ENCODE peak calls at places on chromosomes 13 and 19, in seven cellular contexts. P is transverse colon; E is pancreas; B is neuronal stem cell; Y is GM23248; D is tibial artery; T is CD4-positive, alpha-beta T cell. F is an unnamed sample.

GRCh38 chr13:113732176-113732960 is 26.7 kb upstream of the TMEM255B start:
- DNase-seq in B (no peak), E (no peak), Y (no peak), D (no peak), T (no peak), P (no peak), F (peak; percentile 63)

GRCh38 chr19:8148410-8149231 is 771 bp downstream of the FBN3 start:
- DNase-seq in E (no peak), P (no peak), B (peak; percentile 65), D (no peak), Y (no peak), T (no peak), F (no peak)

GRCh38 chr19:47760632-47760999 is 15.3 kb downstream of the NOP53 start:
- DNase-seq in Y (no peak), T (no peak), E (no peak), D (no peak), B (no peak), P (no peak), F (no peak)

GRCh38 chr19:6138511-6138910 is 3.0 kb downstream of the ACSBG2 start:
- DNase-seq in D (no peak), B (no peak), T (no peak), E (no peak), P (no peak), Y (no peak), F (no peak)

GRCh38 chr19:16199275-16199932 is 1.7 kb downstream of the AP1M1 start:
- DNase-seq in T (no peak), B (no peak), P (no peak), E (no peak), Y (no peak), D (no peak), F (no peak)

GRCh38 chr13:73061478-73062275 is 2.9 kb downstream of the KLF5 start:
- DNase-seq in E (no peak), T (no peak), P (no peak), B (no peak), D (no peak), Y (no peak), F (no peak)

GRCh38 chr13:20901668-20902437 is 693 bp downstream of the XPO4 start:
- DNase-seq in T (peak; percentile 3), D (no peak), P (peak; percentile 57), B (no peak), E (peak; percentile 34), Y (peak; percentile 75), F (no peak)

GRCh38 chr13:39051157-39051556 is 12.9 kb downstream of the NHLRC3 start:
- DNase-seq in D (no peak), T (no peak), Y (peak; percentile 69), E (no peak), B (peak; percentile 26), P (no peak), F (no peak)

GRCh38 chr19:12834976-12835757 is 788 bp upstream of the RTBDN start:
- DNase-seq in D (no peak), Y (peak; percentile 70), P (peak; percentile 35), B (no peak), T (no peak), E (no peak), F (no peak)

GRCh38 chr19:18513868-18514267 is 8.0 kb downstream of the ELL start:
- DNase-seq in E (no peak), P (no peak), T (no peak), B (no peak), Y (peak; percentile 53), D (no peak), F (no peak)

GRCh38 chr13:106650690-106651205 is 82.8 kb upstream of the ARGLU1 start:
- DNase-seq in P (no peak), D (no peak), E (no peak), T (no peak), B (no peak), Y (no peak), F (no peak)

GRCh38 chr19:15450528-15450890 is 753 bp upstream of the WIZ start:
- DNase-seq in T (no peak), E (no peak), Y (no peak), D (no peak), B (no peak), P (no peak), F (no peak)

GRCh38 chr19:12884926-12885748 is 1.9 kb downstream of the KLF1 start:
- DNase-seq in B (peak; percentile 42), P (peak; percentile 96), T (peak; percentile 83), E (peak; percentile 89), Y (peak; percentile 75), D (no peak), F (peak; percentile 92)

GRCh38 chr19:14147797-14148605 is 11.6 kb upstream of the ASF1B start:
- DNase-seq in B (no peak), D (peak; percentile 74), T (peak; percentile 55), Y (peak; percentile 84), P (peak; percentile 71), E (peak; percentile 52), F (peak; percentile 91)

GRCh38 chr19:53192771-53193533 is at the start of gene ZNF665:
- DNase-seq in E (peak; percentile 91), P (peak; percentile 92), T (peak; percentile 57), D (peak; percentile 87), B (peak; percentile 56), Y (peak; percentile 95), F (peak; percentile 96)

GRCh38 chr19:41324231-41324702 is 14.3 kb downstream of the CCDC97 start:
- DNase-seq in D (no peak), P (no peak), Y (peak; percentile 37), B (no peak), E (no peak), T (no peak), F (no peak)

GRCh38 chr19:51687791-51688664 is 5.1 kb upstream of the SPACA6 start:
- DNase-seq in T (no peak), B (no peak), P (peak; percentile 48), E (peak; percentile 48), D (peak; percentile 68), Y (peak; percentile 86), F (peak; percentile 90)

GRCh38 chr13:24304620-24305019 is 4.8 kb upstream of the C1QTNF9 start:
- DNase-seq in Y (no peak), D (no peak), E (no peak), B (no peak), T (no peak), P (no peak), F (no peak)

GRCh38 chr13:79392882-79393563 is 13.0 kb downstream of the RBM26 start:
- DNase-seq in E (no peak), Y (peak; percentile 81), T (no peak), D (no peak), P (no peak), B (no peak), F (no peak)

GRCh38 chr19:42121666-42122069 is 10.6 kb downstream of the POU2F2 start:
- DNase-seq in E (peak; percentile 56), Y (peak; percentile 85), T (peak; percentile 81), B (no peak), D (peak; percentile 61), P (peak; percentile 59), F (peak; percentile 77)

GRCh38 chr13:40992678-40993077 is 26.4 kb downstream of the ELF1 start:
- DNase-seq in P (no peak), Y (no peak), B (no peak), D (no peak), T (no peak), E (no peak), F (no peak)

GRCh38 chr13:39684531-39685137 is 29.2 kb downstream of the COG6 start:
- DNase-seq in T (no peak), Y (peak; percentile 81), B (peak; percentile 5), E (no peak), D (no peak), P (no peak), F (no peak)

GRCh38 chr13:77767413-77767812 is 69.9 kb downstream of the SLAIN1 start:
- DNase-seq in B (no peak), T (no peak), P (no peak), E (no peak), Y (no peak), D (no peak), F (no peak)
- H3K27ac ChIP-seq in B (no peak overlapping the region), T (no peak overlapping the region), P (no peak overlapping the region), E (no peak overlapping the region), Y (no peak overlapping the region), D (no peak overlapping the region), F (no peak overlapping the region)

GRCh38 chr13:111280666-111281577 is 39.5 kb upstream of the TEX29 start:
- DNase-seq in B (no peak), Y (peak; percentile 73), T (no peak), P (no peak), E (no peak), D (no peak), F (no peak)

GRCh38 chr13:111280226-111280625 is 40.2 kb upstream of the TEX29 start:
- DNase-seq in Y (no peak), B (no peak), E (no peak), D (no peak), P (no peak), T (no peak), F (no peak)

GRCh38 chr13:111278258-111278657 is 42.2 kb upstream of the TEX29 start:
- DNase-seq in T (no peak), Y (no peak), P (no peak), B (no peak), D (no peak), E (no peak), F (no peak)

GRCh38 chr13:111279253-111279652 is 41.2 kb upstream of the TEX29 start:
- DNase-seq in E (no peak), B (no peak), T (no peak), D (no peak), P (no peak), Y (no peak), F (no peak)

GRCh38 chr13:111278711-111279110 is 41.7 kb upstream of the TEX29 start:
- DNase-seq in P (no peak), Y (no peak), B (no peak), T (no peak), D (no peak), E (no peak), F (no peak)
- H3K27ac ChIP-seq in P (no peak overlapping the region), Y (no peak overlapping the region), B (no peak overlapping the region), T (no peak overlapping the region), D (no peak overlapping the region), E (no peak overlapping the region), F (no peak overlapping the region)

GRCh38 chr13:85590231-85590931 is 208.8 kb downstream of the SLITRK6 start:
- DNase-seq in Y (no peak), D (no peak), P (no peak), T (no peak), B (no peak), E (no peak), F (no peak)

GRCh38 chr13:85589021-85589420 is 210.2 kb downstream of the SLITRK6 start:
- DNase-seq in E (no peak), T (no peak), P (no peak), Y (no peak), B (no peak), D (no peak), F (no peak)

GRCh38 chr13:85586422-85586831 is 212.8 kb downstream of the SLITRK6 start:
- DNase-seq in P (no peak), D (no peak), T (no peak), E (no peak), Y (no peak), B (no peak), F (no peak)

GRCh38 chr13:85588359-85588758 is 210.9 kb downstream of the SLITRK6 start:
- DNase-seq in D (no peak), T (no peak), Y (no peak), P (no peak), E (no peak), B (no peak), F (no peak)

GRCh38 chr13:85586856-85587255 is 212.4 kb downstream of the SLITRK6 start:
- DNase-seq in E (no peak), D (no peak), B (no peak), Y (no peak), P (no peak), T (no peak), F (no peak)
- H3K27ac ChIP-seq in E (no peak overlapping the region), D (no peak overlapping the region), B (no peak overlapping the region), Y (no peak overlapping the region), P (no peak overlapping the region), T (no peak overlapping the region), F (no peak overlapping the region)

GRCh38 chr13:69946443-69946955 is 161.1 kb upstream of the ATXN8OS start:
- DNase-seq in E (no peak), D (no peak), P (no peak), Y (no peak), B (no peak), T (no peak), F (no peak)
- H3K27ac ChIP-seq in E (no peak overlapping the region), D (no peak overlapping the region), P (no peak overlapping the region), Y (no peak overlapping the region), B (no peak overlapping the region), T (no peak overlapping the region), F (no peak overlapping the region)